ENCODE peak calls at places on chromosomes 6 and 20, in four cellular contexts. One of them, this sample, is unnamed.

GRCh38 chr20:63850689-63851547 is 10.4 kb upstream of the ABHD16B start:
- DNase-seq in HFF-Myc: no peak
- DNase-seq in fibroblast of the conjunctiva: no peak
- DNase-seq in ELR: no peak
- DNase-seq in this sample: no peak

GRCh38 chr20:1802385-1803215 is 92.6 kb upstream of the SIRPA start:
- DNase-seq in ELR: peak
- DNase-seq in fibroblast of the conjunctiva: no peak
- DNase-seq in HFF-Myc: no peak
- DNase-seq in this sample: peak

GRCh38 chr20:8646026-8646425 is 422.9 kb upstream of the PLCB4 start:
- DNase-seq in ELR: peak
- DNase-seq in HFF-Myc: peak
- DNase-seq in fibroblast of the conjunctiva: peak
- DNase-seq in this sample: no peak

GRCh38 chr6:116059713-116060571 is 749 bp downstream of the FRK start:
- DNase-seq in HFF-Myc: no peak
- DNase-seq in ELR: no peak
- DNase-seq in fibroblast of the conjunctiva: no peak
- DNase-seq in this sample: no peak

GRCh38 chr20:13839421-13840092 is 54.7 kb downstream of the NDUFAF5 start:
- DNase-seq in fibroblast of the conjunctiva: no peak
- DNase-seq in HFF-Myc: peak
- DNase-seq in ELR: peak
- DNase-seq in this sample: no peak

GRCh38 chr20:23205656-23206055 is 119.5 kb upstream of the CD93 start:
- DNase-seq in HFF-Myc: no peak
- DNase-seq in ELR: no peak
- DNase-seq in fibroblast of the conjunctiva: no peak
- DNase-seq in this sample: peak

GRCh38 chr6:8335371-8335770 is 100.0 kb downstream of the SLC35B3 start:
- DNase-seq in HFF-Myc: no peak
- DNase-seq in ELR: no peak
- DNase-seq in fibroblast of the conjunctiva: no peak
- DNase-seq in this sample: no peak

GRCh38 chr6:137652961-137653697 is 158.9 kb upstream of the OLIG3 start:
- DNase-seq in ELR: no peak
- DNase-seq in HFF-Myc: no peak
- DNase-seq in fibroblast of the conjunctiva: no peak
- DNase-seq in this sample: no peak

GRCh38 chr6:158999669-159000403 is at the start of gene RSPH3:
- DNase-seq in HFF-Myc: peak
- DNase-seq in ELR: peak
- DNase-seq in fibroblast of the conjunctiva: peak
- DNase-seq in this sample: peak

GRCh38 chr20:38270869-38271608 is 10.5 kb upstream of the KIAA1755 start:
- DNase-seq in ELR: peak
- DNase-seq in fibroblast of the conjunctiva: peak
- DNase-seq in HFF-Myc: peak
- DNase-seq in this sample: peak

GRCh38 chr6:40419881-40420705 is 167.1 kb downstream of the LRFN2 start:
- DNase-seq in HFF-Myc: no peak
- DNase-seq in ELR: no peak
- DNase-seq in fibroblast of the conjunctiva: no peak
- DNase-seq in this sample: no peak

GRCh38 chr20:12372557-12372956 is 454.9 kb downstream of the BTBD3 start:
- DNase-seq in fibroblast of the conjunctiva: no peak
- DNase-seq in HFF-Myc: no peak
- DNase-seq in ELR: no peak
- DNase-seq in this sample: no peak

This sample was measured in left ventricle myocardium superior.